ENCODE peak calls at places on chromosomes 7 and 10, in eight cellular contexts. O is HepG2, W is cardiac muscle cell, J is AG04449, B is brain microvascular endothelial cell, H is WERI-Rb-1, X is fibroblast of pulmonary artery, F is SK-N-SH. S is an unnamed sample.

GRCh38 chr7:100413286-100413685 is 15.2 kb downstream of the ZCWPW1 start:
- DNase-seq in J (no peak), F (no peak), W (no peak), O (no peak), H (no peak), B (no peak), X (no peak), S (no peak)

GRCh38 chr7:142607351-142607750 is 141.9 kb upstream of the PRSS1 start:
- DNase-seq in B (no peak), J (no peak), H (no peak), F (no peak), X (no peak), W (no peak), O (no peak), S (no peak)

GRCh38 chr7:101386558-101387199 is 24.0 kb downstream of the COL26A1 start:
- DNase-seq in H (peak), J (no peak), B (no peak), X (no peak), O (peak), W (peak), F (peak), S (no peak)

GRCh38 chr10:29841724-29842649 is 207.2 kb upstream of the SVIL start:
- DNase-seq in F (peak), B (peak), J (no peak), O (peak), H (no peak), X (peak), W (peak), S (peak)

GRCh38 chr7:106041140-106041717 is 70.9 kb downstream of the SYPL1 start:
- DNase-seq in F (peak), B (peak), W (peak), J (no peak), O (peak), X (peak), H (peak), S (peak)

GRCh38 chr7:116807011-116807560 is 55.3 kb upstream of the CAPZA2 start:
- DNase-seq in B (no peak), X (no peak), F (no peak), O (no peak), H (no peak), W (no peak), J (no peak), S (no peak)

GRCh38 chr10:49383853-49384252 is 12.0 kb downstream of the DRGX start:
- DNase-seq in J (no peak), F (no peak), O (no peak), B (no peak), H (no peak), W (no peak), X (no peak), S (no peak)

GRCh38 chr7:77903597-77903996 is 105.0 kb downstream of the PHTF2 start:
- DNase-seq in H (no peak), O (peak), W (no peak), J (no peak), F (peak), X (no peak), B (peak), S (no peak)

GRCh38 chr10:369441-370221 is 234.4 kb downstream of the ZMYND11 start:
- DNase-seq in H (no peak), F (peak), J (peak), O (no peak), X (peak), B (peak), W (no peak), S (peak)

GRCh38 chr7:99034932-99035722 is 108.8 kb downstream of the SMURF1 start:
- DNase-seq in J (no peak), X (no peak), O (no peak), H (no peak), B (no peak), F (no peak), W (no peak), S (no peak)

GRCh38 chr7:29795696-29796095 is 10.6 kb upstream of the WIPF3 start:
- DNase-seq in X (no peak), O (no peak), H (no peak), B (no peak), W (no peak), J (no peak), F (no peak), S (no peak)

GRCh38 chr10:16570731-16571130 is 49.1 kb upstream of the C1QL3 start:
- DNase-seq in J (no peak), F (no peak), H (no peak), W (no peak), B (no peak), O (no peak), X (no peak), S (no peak)

GRCh38 chr10:35577915-35578607 is 27.1 kb upstream of the GJD4 start:
- DNase-seq in B (no peak), F (no peak), J (no peak), X (peak), O (no peak), H (no peak), W (no peak), S (no peak)

GRCh38 chr7:16431646-16432424 is 10.5 kb upstream of the CRPPA start:
- DNase-seq in O (peak), B (no peak), J (no peak), F (peak), W (peak), H (peak), X (peak), S (peak)

GRCh38 chr10:95787447-95787846 is 31.5 kb downstream of the ENTPD1 start:
- DNase-seq in W (no peak), J (no peak), O (no peak), F (no peak), X (no peak), B (no peak), H (no peak), S (no peak)

GRCh38 chr10:101774589-101775272 is 1.2 kb downstream of the FGF8 start:
- DNase-seq in B (no peak), H (no peak), J (no peak), W (no peak), O (no peak), F (peak), X (no peak), S (no peak)

GRCh38 chr10:121627810-121628209 is 29.6 kb upstream of the FGFR2 start:
- DNase-seq in J (no peak), B (no peak), F (no peak), W (no peak), X (no peak), O (no peak), H (no peak), S (peak)

GRCh38 chr10:128035557-128035973 is 90.7 kb downstream of the MKI67 start:
- DNase-seq in W (peak), J (no peak), X (peak), H (peak), B (peak), O (no peak), F (peak), S (peak)

GRCh38 chr10:115950320-115950719 is 322.7 kb downstream of the GFRA1 start:
- DNase-seq in B (no peak), F (no peak), J (no peak), H (no peak), O (no peak), W (no peak), X (peak), S (no peak)

DNA sequence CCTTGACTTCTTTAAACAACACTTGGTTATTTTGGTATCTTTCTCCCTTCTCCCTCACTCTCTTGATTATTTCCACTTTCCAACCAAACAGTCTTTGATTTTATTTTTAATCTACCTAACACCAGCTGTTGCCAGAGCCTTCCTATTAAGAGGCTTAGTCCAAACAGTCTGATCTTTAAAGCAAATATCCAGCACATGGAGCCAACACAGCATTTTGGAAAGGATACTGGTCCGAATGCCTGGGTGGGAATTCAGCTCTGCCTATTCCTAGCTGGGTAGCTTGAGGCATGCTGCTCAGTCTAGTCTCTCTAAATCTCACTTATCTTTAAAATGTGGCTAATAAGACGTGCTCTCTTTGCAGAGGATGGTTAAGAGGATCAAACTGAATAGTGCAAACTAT is 129.3 kb downstream of the NRCAM start:
- DNase-seq in J (no peak), F (no peak), O (no peak), W (no peak), X (no peak), B (no peak), H (peak), S (no peak)
- H3K4me3 ChIP-seq in J (no peak), F (peak), O (no peak), W (no peak), X (no peak), B (no peak), H (no peak), S (no peak)

GRCh38 chr7:24475573-24475972 is 97.7 kb upstream of the PALS2 start:
- DNase-seq in B (no peak), W (no peak), X (no peak), J (no peak), H (no peak), F (no peak), O (no peak), S (no peak)
- TF ChIP-seq CTCF in B (no peak), W (no peak), X (no peak), J (no peak), H (no peak), F (no peak), O (peak), S (no peak)

GRCh38 chr10:50397312-50398140 is 146.2 kb upstream of the ASAH2 start:
- DNase-seq in H (no peak), B (no peak), F (no peak), X (no peak), W (no peak), J (no peak), O (peak), S (peak)
- H3K4me3 ChIP-seq in H (no peak), B (no peak), F (no peak), X (no peak), W (no peak), J (no peak), O (no peak), S (peak)

GRCh38 chr7:112411186-112411795 is 39.0 kb upstream of the IFRD1 start:
- DNase-seq in J (no peak), B (no peak), H (peak), W (peak), O (peak), X (peak), F (peak), S (peak)

GRCh38 chr7:112419543-112420130 is 30.6 kb upstream of the IFRD1 start:
- DNase-seq in O (no peak), J (no peak), W (no peak), H (no peak), F (no peak), X (no peak), B (no peak), S (no peak)

GRCh38 chr7:112416127-112416526 is 34.1 kb upstream of the IFRD1 start:
- DNase-seq in X (peak), W (no peak), J (no peak), O (no peak), F (no peak), H (no peak), B (peak), S (peak)

GRCh38 chr7:112410087-112410486 is 40.2 kb upstream of the IFRD1 start:
- DNase-seq in F (no peak), W (no peak), X (peak), J (no peak), B (no peak), O (no peak), H (no peak), S (peak)

GRCh38 chr7:112414855-112415490 is 35.3 kb upstream of the IFRD1 start:
- DNase-seq in F (peak), W (peak), H (no peak), B (peak), O (peak), X (peak), J (no peak), S (peak)
- TF ChIP-seq CTCF in F (peak), W (peak), H (peak), B (peak), O (peak), X (peak), J (peak), S (peak)

DNA sequence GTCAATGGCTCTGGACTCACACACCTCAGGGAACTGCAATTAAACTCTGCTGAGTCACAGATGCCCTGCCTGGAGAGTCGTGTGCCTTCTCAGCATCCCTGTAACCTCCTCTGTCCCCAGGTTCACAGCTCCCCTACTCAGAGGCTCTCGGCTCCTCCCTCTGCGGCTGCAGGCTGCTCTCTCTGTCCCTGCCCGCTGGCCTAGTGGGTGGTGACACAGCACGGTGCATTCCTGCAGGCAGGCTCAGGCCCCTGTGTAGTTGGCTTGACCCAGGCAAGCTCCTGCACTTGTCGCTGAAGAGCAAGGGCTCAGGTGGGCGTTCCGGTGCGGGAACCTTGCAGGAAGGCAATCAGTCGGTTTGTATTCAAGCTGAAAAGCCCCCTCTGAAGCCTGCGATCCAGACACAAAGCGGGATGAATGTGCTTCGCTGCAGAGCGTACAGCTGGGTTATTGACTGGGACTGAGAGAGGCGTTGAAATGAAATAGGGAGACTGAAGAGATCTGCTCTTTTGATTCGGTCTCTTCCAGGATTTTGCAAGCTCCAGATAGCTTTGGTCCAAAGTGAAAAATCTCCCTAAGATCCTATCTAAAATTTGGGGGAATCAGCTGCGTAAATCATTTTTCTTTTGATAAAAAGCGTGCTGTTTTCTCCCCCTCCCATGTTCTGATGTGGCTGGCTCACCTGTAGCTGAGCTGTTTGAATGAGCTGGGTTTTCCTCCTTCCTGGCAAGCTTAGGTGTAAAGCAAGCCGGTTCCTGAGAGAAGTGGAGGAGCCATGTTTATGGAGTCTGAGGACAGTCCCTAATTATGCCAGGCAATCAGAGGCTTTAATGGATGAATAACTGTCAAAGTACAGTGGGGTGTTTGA is 208.7 kb upstream of the PHYHIPL start:
- DNase-seq in X (no peak), H (peak), J (no peak), W (peak), O (peak), F (peak), B (no peak), S (no peak)
- H3K4me3 ChIP-seq in X (no peak), H (no peak), J (no peak), W (peak), O (peak), F (no peak), B (no peak), S (no peak)

DNA sequence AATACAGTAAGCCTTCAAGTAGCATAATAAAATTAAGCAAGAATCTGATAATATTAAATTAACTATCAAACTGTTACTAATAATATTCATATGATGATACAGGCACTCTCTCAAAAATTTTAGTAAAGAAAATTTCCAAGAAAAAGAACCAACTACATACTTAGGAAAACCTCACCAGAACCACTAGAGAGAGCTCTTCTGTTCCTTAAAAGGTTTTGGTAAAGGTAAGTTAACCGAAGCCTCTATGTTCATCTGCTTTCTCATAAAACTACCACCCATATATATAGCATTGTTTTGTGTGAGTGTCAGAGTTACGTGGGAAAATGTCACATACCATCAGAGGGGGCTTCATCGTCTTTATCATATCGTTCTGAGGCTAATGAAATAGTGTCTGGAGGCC is 20.7 kb downstream of the SKAP2 start:
- DNase-seq in X (peak), B (no peak), F (no peak), W (no peak), O (no peak), H (no peak), J (no peak), S (peak)
- TF ChIP-seq CTCF in X (peak), B (peak), F (peak), W (no peak), O (no peak), H (no peak), J (no peak), S (peak)

DNA sequence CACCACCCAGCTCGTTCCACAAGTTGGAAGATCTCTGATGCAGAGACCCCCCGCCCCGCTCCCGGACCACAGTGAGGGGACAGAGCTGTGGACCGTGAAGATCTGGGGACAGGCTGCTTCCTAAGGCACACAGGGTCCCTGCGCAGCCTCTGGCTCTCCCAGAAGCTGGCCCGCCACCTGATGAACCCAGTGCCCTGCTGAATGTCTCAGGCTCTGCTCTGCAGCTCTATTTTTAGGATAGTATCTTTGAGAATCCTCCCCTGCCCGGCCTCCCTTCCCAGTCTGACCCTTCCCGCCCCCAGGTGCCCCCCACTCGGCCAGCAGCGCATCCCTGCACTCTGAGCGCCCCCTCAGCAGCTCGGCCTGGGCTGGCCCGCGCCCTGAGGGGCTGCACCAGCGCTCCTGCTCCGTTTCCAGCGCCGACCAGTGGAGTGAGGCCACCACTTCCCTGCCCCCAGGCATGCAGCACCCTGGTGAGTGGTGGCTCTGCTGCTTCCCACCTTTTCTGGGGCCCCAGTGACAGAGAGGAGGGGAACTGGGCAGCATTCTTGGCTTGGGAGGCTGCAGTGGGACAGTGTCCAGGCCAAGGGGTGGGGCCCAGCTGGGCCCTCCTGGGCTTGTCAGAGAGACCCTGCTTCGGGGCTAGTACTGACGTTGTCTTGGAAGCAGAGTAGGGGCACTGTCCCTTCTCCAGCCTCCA is 29.5 kb downstream of the GBX1 start:
- DNase-seq in W (peak), O (no peak), F (peak), J (no peak), H (no peak), X (no peak), B (no peak), S (no peak)
- H3K4me3 ChIP-seq in W (no peak), O (no peak), F (no peak), J (no peak), H (no peak), X (no peak), B (no peak), S (no peak)

DNA sequence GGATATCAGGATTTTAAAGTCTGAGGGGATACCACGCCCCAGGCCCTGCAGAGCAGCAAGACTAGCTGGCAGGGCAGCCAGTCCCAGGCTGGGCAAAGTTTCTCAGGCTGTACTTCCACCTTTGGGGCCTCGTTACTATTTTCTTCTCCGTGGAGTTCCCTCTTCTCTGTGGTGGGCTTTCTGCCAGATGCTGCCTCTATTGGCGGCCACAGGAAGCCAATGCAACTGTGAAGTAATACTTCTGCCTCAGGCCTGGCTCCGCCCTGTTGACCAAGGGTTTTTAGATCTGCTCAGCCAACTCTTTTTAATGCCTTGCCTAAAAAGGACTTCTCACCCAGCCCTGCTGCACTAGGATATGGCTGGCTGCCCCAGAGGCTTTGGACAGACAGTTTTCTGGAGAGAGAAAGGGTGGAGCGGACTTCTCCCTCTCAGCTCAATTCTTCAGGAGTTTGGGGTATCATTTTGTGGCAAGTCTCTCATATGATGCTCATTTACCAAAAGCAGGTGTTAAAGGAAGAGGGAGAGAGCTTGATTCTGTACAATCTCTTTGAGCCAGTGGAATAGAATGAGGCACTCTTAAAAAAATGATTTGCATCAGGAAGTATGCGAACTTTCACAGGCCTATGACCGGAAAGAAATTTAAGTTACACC is 67.4 kb downstream of the HHEX start:
- DNase-seq in H (no peak), B (peak), O (peak), J (peak), W (peak), F (no peak), X (peak), S (peak)
- TF ChIP-seq CTCF in H (no peak), B (peak), O (peak), J (no peak), W (peak), F (no peak), X (peak), S (peak)

GRCh38 chr10:45419673-45420020 is 45.6 kb downstream of the ALOX5 start:
- DNase-seq in H (no peak), J (no peak), W (no peak), F (peak), B (no peak), X (no peak), O (no peak), S (no peak)

GRCh38 chr10:45421231-45422097 is 47.4 kb downstream of the ALOX5 start:
- DNase-seq in X (no peak), W (no peak), F (no peak), B (no peak), J (no peak), O (no peak), H (no peak), S (peak)

GRCh38 chr10:45418859-45419672 is 45.0 kb downstream of the ALOX5 start:
- DNase-seq in J (no peak), X (peak), B (peak), F (peak), H (no peak), O (peak), W (peak), S (peak)

GRCh38 chr10:45422207-45422606 is 48.2 kb downstream of the ALOX5 start:
- DNase-seq in H (no peak), F (no peak), O (no peak), W (no peak), X (no peak), B (no peak), J (no peak), S (no peak)

GRCh38 chr10:45420453-45421192 is 46.6 kb downstream of the ALOX5 start:
- DNase-seq in J (no peak), H (no peak), F (no peak), W (no peak), X (peak), O (no peak), B (no peak), S (peak)
- H3K4me3 ChIP-seq in J (no peak), H (no peak), F (no peak), W (no peak), X (no peak), O (no peak), B (no peak), S (no peak)

GRCh38 chr10:83917519-83918506 is 221.5 kb upstream of the GHITM start:
- DNase-seq in H (no peak), J (no peak), W (peak), O (peak), X (no peak), F (no peak), B (no peak), S (no peak)
- TF ChIP-seq CTCF in H (peak), J (no peak), W (peak), O (peak), X (no peak), F (no peak), B (no peak), S (no peak)